ENCODE peak calls at places on chromosomes 5 and 9, in ten cellular contexts. K is fibroblast of lung, E is astrocyte, B is endothelial cell of umbilical vein, R is colonic mucosa, A is neural progenitor cell, U is HCT116, G is NT2/D1, T is PC-3, M is neuronal stem cell. I is an unnamed sample.

GRCh38 chr9:134706522-134706921 is 64.9 kb downstream of the COL5A1 start:
- DNase-seq in M (no peak), T (no peak), G (no peak), E (no peak), R (no peak), K (no peak), A (no peak), B (no peak), U (no peak), I (no peak)

GRCh38 chr5:187617-188451 is 3.5 kb upstream of the LRRC14B start:
- DNase-seq in R (no peak), M (no peak), E (no peak), T (no peak), G (no peak), A (no peak), K (no peak), U (no peak), B (no peak), I (no peak)

GRCh38 chr5:101915559-101915958 is 380.5 kb downstream of the SLCO4C1 start:
- DNase-seq in E (peak; percentile 67), G (no peak), K (no peak), U (no peak), A (no peak), M (no peak), T (peak; percentile 75), R (no peak), B (no peak), I (no peak)

GRCh38 chr5:25119654-25120053 is 474.9 kb upstream of the CDH10 start:
- DNase-seq in A (no peak), U (no peak), K (peak; percentile 5), T (peak; percentile 68), E (peak; percentile 10), G (no peak), B (no peak), R (no peak), M (no peak), I (peak; percentile 64)

GRCh38 chr5:134824681-134825080 is 21.1 kb upstream of the C5orf24 start:
- DNase-seq in T (no peak), U (no peak), R (no peak), E (no peak), B (no peak), K (no peak), A (no peak), G (no peak), M (no peak), I (no peak)

GRCh38 chr5:158431369-158432029 is 572.6 kb upstream of the CLINT1 start:
- DNase-seq in K (peak; percentile 89), B (no peak), U (no peak), E (peak; percentile 25), G (no peak), A (no peak), M (no peak), T (no peak), R (peak; percentile 21), I (no peak)

GRCh38 chr9:33443047-33443446 is 4.3 kb downstream of the AQP3 start:
- DNase-seq in T (peak; percentile 76), R (no peak), M (no peak), U (no peak), G (no peak), K (peak; percentile 65), A (no peak), E (no peak), B (peak; percentile 17), I (no peak)

GRCh38 chr5:34039398-34040157 is 3.4 kb downstream of the C1QTNF3 start:
- DNase-seq in T (no peak), K (no peak), U (no peak), E (no peak), G (no peak), M (no peak), R (no peak), B (no peak), A (no peak), I (no peak)

GRCh38 chr9:98280162-98280561 is 24.7 kb upstream of the TBC1D2 start:
- DNase-seq in U (no peak), M (no peak), T (no peak), G (no peak), A (no peak), R (no peak), K (no peak), B (no peak), E (no peak), I (no peak)

GRCh38 chr9:79134654-79135053 is 437.1 kb upstream of the TLE4 start:
- DNase-seq in R (no peak), T (peak; percentile 24), B (peak; percentile 50), G (peak; percentile 30), E (peak; percentile 52), M (peak; percentile 31), K (no peak), A (peak; percentile 59), U (peak; percentile 12), I (peak; percentile 60)

GRCh38 chr9:27362447-27363210 is 65.7 kb upstream of the EQTN start:
- DNase-seq in A (no peak), R (no peak), T (no peak), M (no peak), G (no peak), B (no peak), E (no peak), U (no peak), K (no peak), I (no peak)

GRCh38 chr5:125890387-125890955 is 532.7 kb upstream of the GRAMD2B start:
- DNase-seq in U (no peak), T (no peak), K (no peak), E (peak; percentile 18), R (no peak), B (no peak), A (no peak), M (no peak), G (no peak), I (no peak)

GRCh38 chr5:36311967-36312366 is 10.3 kb upstream of the RANBP3L start:
- DNase-seq in G (no peak), E (no peak), T (no peak), U (no peak), R (no peak), M (no peak), K (peak; percentile 30), B (no peak), A (no peak), I (no peak)

GRCh38 chr9:21519855-21520434 is 37.8 kb upstream of the IFNE start:
- DNase-seq in B (no peak), M (no peak), U (no peak), E (no peak), K (no peak), A (no peak), T (no peak), R (no peak), G (no peak), I (no peak)

GRCh38 chr5:57955506-57955905 is 472.9 kb upstream of the ACTBL2 start:
- DNase-seq in M (no peak), A (no peak), E (no peak), B (peak; percentile 55), R (no peak), K (no peak), U (no peak), T (no peak), G (no peak), I (no peak)

GRCh38 chr5:84599964-84600363 is 215.3 kb upstream of the EDIL3 start:
- DNase-seq in E (no peak), B (no peak), M (no peak), K (no peak), G (no peak), T (no peak), U (no peak), A (no peak), R (no peak), I (no peak)

GRCh38 chr5:117252566-117252965 is 677.9 kb upstream of the SEMA6A start:
- DNase-seq in K (no peak), R (no peak), M (no peak), U (no peak), T (no peak), G (no peak), B (no peak), E (no peak), A (no peak), I (no peak)

GRCh38 chr5:117255211-117256032 is 680.8 kb upstream of the SEMA6A start:
- DNase-seq in R (no peak), B (no peak), G (no peak), M (no peak), A (no peak), E (no peak), U (no peak), K (no peak), T (no peak), I (no peak)
- H3K9ac ChIP-seq in R (no peak overlapping the region), B (no peak overlapping the region), G (no peak overlapping the region), M (no peak overlapping the region), A (no peak overlapping the region), E (no peak overlapping the region), U (no peak overlapping the region), K (no peak overlapping the region), T (no peak overlapping the region), I (no peak overlapping the region)

DNA sequence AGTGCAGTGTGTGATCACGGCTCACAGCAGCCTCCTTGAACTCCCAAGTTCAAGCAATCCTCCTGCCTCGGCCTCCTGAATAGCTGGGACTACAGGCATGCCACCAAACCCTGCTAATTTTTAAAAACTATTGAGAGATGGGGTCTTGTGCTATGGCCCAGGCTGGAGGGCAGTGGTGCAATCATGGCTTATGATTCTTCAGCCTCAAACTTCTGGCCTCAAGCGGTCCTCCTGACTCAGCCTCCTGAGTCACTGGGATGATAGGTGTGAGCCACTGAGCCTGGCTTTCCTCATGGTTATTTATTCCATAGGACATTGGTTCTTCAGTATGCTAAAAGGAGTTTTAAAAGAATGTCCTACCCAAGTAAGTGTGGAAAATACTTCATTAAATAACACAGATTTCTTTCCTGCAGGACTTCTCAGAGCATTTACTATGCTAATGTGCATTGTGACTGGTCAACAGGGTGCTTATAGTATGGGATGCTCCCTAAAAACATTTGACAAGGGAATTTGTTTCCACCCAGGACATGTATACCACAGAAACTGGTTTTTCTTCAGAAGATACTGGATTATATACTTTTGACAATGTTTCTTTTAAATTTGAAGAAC is 11.2 kb upstream of the NCS1 start:
- DNase-seq in M (no peak), U (no peak), R (no peak), G (no peak), E (no peak), T (no peak), B (no peak), A (no peak), K (no peak), I (no peak)
- H3K9ac ChIP-seq in M (no peak overlapping the region), U (no peak overlapping the region), R (no peak overlapping the region), G (no peak overlapping the region), E (no peak overlapping the region), T (no peak overlapping the region), B (no peak overlapping the region), A (no peak overlapping the region), K (no peak overlapping the region), I (no peak overlapping the region)

DNA sequence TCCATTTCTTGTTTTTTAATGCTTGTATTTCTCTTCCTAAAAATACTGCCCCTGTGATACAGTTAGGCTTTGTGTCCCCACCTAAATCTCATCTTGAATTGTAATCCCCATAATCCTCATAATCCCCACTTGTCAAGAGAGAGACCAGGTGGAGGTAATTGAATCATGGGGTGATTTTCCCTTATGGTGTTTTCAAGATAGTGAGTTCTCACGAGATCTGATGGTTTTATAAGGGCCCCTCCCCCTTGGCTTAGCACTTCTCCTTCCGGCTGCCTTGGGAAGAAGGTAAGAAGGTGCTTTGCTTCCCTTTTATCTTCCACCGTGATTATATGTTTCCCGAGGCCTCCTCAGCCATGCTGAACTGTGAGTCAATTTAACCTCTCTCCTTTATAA is 227.4 kb downstream of the MAN2A1 start:
- DNase-seq in E (no peak), K (no peak), U (no peak), T (no peak), G (no peak), R (no peak), M (no peak), A (peak; percentile 19), B (no peak), I (no peak)
- H3K9ac ChIP-seq in E (no peak overlapping the region), K (no peak overlapping the region), U (no peak overlapping the region), T (no peak overlapping the region), G (no peak overlapping the region), R (no peak overlapping the region), M (no peak overlapping the region), A (no peak overlapping the region), B (no peak overlapping the region), I (no peak overlapping the region)

GRCh38 chr5:160550075-160550474 is 128.4 kb downstream of the PTTG1 start:
- DNase-seq in E (no peak), R (no peak), M (no peak), B (no peak), K (no peak), A (no peak), T (no peak), U (no peak), G (no peak), I (no peak)
- H3K9ac ChIP-seq in E (no peak overlapping the region), R (no peak overlapping the region), M (no peak overlapping the region), B (no peak overlapping the region), K (no peak overlapping the region), A (no peak overlapping the region), T (no peak overlapping the region), U (no peak overlapping the region), G (no peak overlapping the region), I (no peak overlapping the region)

I was measured in Karpas-422.